ENCODE peak calls at places on chromosomes 2 and 18, in eight cellular contexts. H, U, S, B, I, V, G and C are unnamed samples.

GRCh38 chr18:29307231-29307630 is 1130.3 kb upstream of the CDH2 start:
- DNase-seq in H (no peak), U (no peak), S (no peak), B (no peak), I (no peak), V (no peak), G (no peak), C (no peak)

GRCh38 chr2:206361407-206362045 is 81.8 kb upstream of the ADAM23 start:
- DNase-seq in H (no peak), U (no peak), S (peak), B (no peak), I (no peak), V (no peak), G (no peak), C (no peak)

GRCh38 chr2:197079832-197080555 is 153.5 kb upstream of the PGAP1 start:
- DNase-seq in H (no peak), U (no peak), S (no peak), B (no peak), I (no peak), V (peak), G (no peak), C (peak)

GRCh38 chr2:201021914-201022313 is 49.6 kb downstream of the HYCC2 start:
- DNase-seq in H (no peak), U (no peak), S (no peak), B (no peak), I (no peak), V (no peak), G (no peak), C (no peak)

GRCh38 chr2:100976634-100977391 is 25.3 kb upstream of the RPL31 start:
- DNase-seq in H (no peak), U (no peak), S (peak), B (peak), I (no peak), V (no peak), G (no peak), C (no peak)

GRCh38 chr2:39571197-39571731 is 94.5 kb upstream of the TMEM178A start:
- DNase-seq in H (no peak), U (no peak), S (no peak), B (no peak), I (no peak), V (no peak), G (no peak), C (no peak)

GRCh38 chr2:223868005-223868404 is 30.6 kb upstream of the AP1S3 start:
- DNase-seq in H (no peak), U (no peak), S (no peak), B (no peak), I (no peak), V (no peak), G (no peak), C (no peak)

GRCh38 chr2:24365051-24365450 is 4.7 kb upstream of the ITSN2 start:
- DNase-seq in H (no peak), U (no peak), S (peak), B (peak), I (no peak), V (peak), G (no peak), C (no peak)

GRCh38 chr2:134712736-134713495 is 5.9 kb downstream of the TMEM163 start:
- DNase-seq in H (no peak), U (no peak), S (no peak), B (no peak), I (no peak), V (no peak), G (no peak), C (no peak)

GRCh38 chr2:200259577-200259957 is 46.9 kb upstream of the SPATS2L start:
- DNase-seq in H (no peak), U (no peak), S (no peak), B (no peak), I (no peak), V (no peak), G (no peak), C (no peak)

GRCh38 chr2:44829771-44830170 is 111.7 kb upstream of the SIX3 start:
- DNase-seq in H (no peak), U (no peak), S (no peak), B (no peak), I (no peak), V (no peak), G (no peak), C (no peak)

GRCh38 chr2:85893428-85894258 is 4.9 kb upstream of the ST3GAL5 start:
- DNase-seq in H (no peak), U (no peak), S (no peak), B (no peak), I (no peak), V (peak), G (no peak), C (no peak)

GRCh38 chr2:57990118-57990725 is 56.4 kb upstream of the VRK2 start:
- DNase-seq in H (no peak), U (no peak), S (peak), B (no peak), I (no peak), V (no peak), G (no peak), C (no peak)

GRCh38 chr2:235605999-235606715 is 112.3 kb downstream of the AGAP1 start:
- DNase-seq in H (no peak), U (peak), S (no peak), B (no peak), I (no peak), V (no peak), G (no peak), C (peak)

GRCh38 chr18:58541789-58542425 is 87.0 kb downstream of the ALPK2 start:
- DNase-seq in H (peak), U (no peak), S (peak), B (no peak), I (no peak), V (peak), G (no peak), C (no peak)

GRCh38 chr2:223055140-223055539 is 3.1 kb downstream of the KCNE4 start:
- DNase-seq in H (no peak), U (no peak), S (no peak), B (no peak), I (no peak), V (peak), G (no peak), C (no peak)

GRCh38 chr2:142220901-142221300 is 90.1 kb upstream of the LRP1B start:
- DNase-seq in H (no peak), U (no peak), S (no peak), B (no peak), I (no peak), V (no peak), G (no peak), C (no peak)

GRCh38 chr2:9212661-9213411 is 6.2 kb downstream of the ASAP2 start:
- DNase-seq in H (no peak), U (no peak), S (no peak), B (no peak), I (no peak), V (peak), G (no peak), C (no peak)

GRCh38 chr2:53768233-53768542 is 584 bp downstream of the CHAC2 start:
- DNase-seq in H (no peak), U (no peak), S (no peak), B (no peak), I (peak), V (no peak), G (no peak), C (peak)

GRCh38 chr2:10407841-10408648 is 40.1 kb downstream of the ODC1 start:
- DNase-seq in H (no peak), U (peak), S (peak), B (no peak), I (no peak), V (peak), G (peak), C (no peak)

GRCh38 chr2:230184727-230185578 is 34.8 kb downstream of the SP110 start:
- DNase-seq in H (no peak), U (no peak), S (no peak), B (no peak), I (no peak), V (no peak), G (no peak), C (no peak)

GRCh38 chr2:62556082-62556481 is 50.1 kb upstream of the TMEM17 start:
- DNase-seq in H (no peak), U (no peak), S (no peak), B (no peak), I (no peak), V (no peak), G (no peak), C (no peak)

GRCh38 chr2:66324924-66325583 is 109.9 kb upstream of the MEIS1 start:
- DNase-seq in H (no peak), U (no peak), S (no peak), B (no peak), I (no peak), V (no peak), G (no peak), C (no peak)

GRCh38 chr2:170816499-170817246 is at the start of gene GAD1:
- DNase-seq in H (no peak), U (peak), S (peak), B (no peak), I (peak), V (peak), G (no peak), C (peak)

GRCh38 chr2:98952971-98953370 is 16.9 kb upstream of the CRACDL start:
- DNase-seq in H (no peak), U (no peak), S (no peak), B (no peak), I (no peak), V (no peak), G (no peak), C (no peak)

GRCh38 chr2:200252661-200253067 is 53.8 kb upstream of the SPATS2L start:
- DNase-seq in H (peak), U (no peak), S (no peak), B (no peak), I (no peak), V (peak), G (no peak), C (no peak)

GRCh38 chr2:138787053-138787666 is 7.0 kb upstream of the NXPH2 start:
- DNase-seq in H (no peak), U (peak), S (peak), B (peak), I (peak), V (peak), G (no peak), C (peak)

GRCh38 chr18:51461956-51462355 is 264.5 kb upstream of the MEX3C start:
- DNase-seq in H (no peak), U (no peak), S (no peak), B (no peak), I (no peak), V (no peak), G (no peak), C (no peak)

GRCh38 chr2:69260666-69261065 is 126.4 kb downstream of the GFPT1 start:
- DNase-seq in H (no peak), U (no peak), S (no peak), B (no peak), I (no peak), V (no peak), G (no peak), C (no peak)

GRCh38 chr18:44679056-44679911 is 1.4 kb upstream of the SETBP1 start:
- DNase-seq in H (no peak), U (peak), S (peak), B (peak), I (peak), V (peak), G (no peak), C (peak)

GRCh38 chr2:120915670-120916069 is 180.0 kb downstream of the GLI2 start:
- DNase-seq in H (no peak), U (no peak), S (no peak), B (no peak), I (no peak), V (peak), G (no peak), C (no peak)